ENCODE peak calls at places on chromosomes 7 and 10, in five cellular contexts. E, D, G, O and X are unnamed samples.

GRCh38 chr7:80078159-80078731 is 56.4 kb upstream of the GNAI1 start:
- DNase-seq in E (no peak), D (no peak), G (no peak), O (no peak), X (no peak)

GRCh38 chr7:124720195-124720594 is 45.4 kb downstream of the GPR37 start:
- DNase-seq in E (no peak), D (no peak), G (no peak), O (no peak), X (no peak)

GRCh38 chr10:13709931-13710690 is 123.3 kb downstream of the PRPF18 start:
- DNase-seq in E (no peak), D (no peak), G (no peak), O (no peak), X (no peak)

GRCh38 chr7:57403601-57404342 is 46.2 kb upstream of the ZNF716 start:
- DNase-seq in E (no peak), D (no peak), G (peak), O (no peak), X (no peak)

GRCh38 chr7:79149831-79150230 is 303.6 kb downstream of the MAGI2 start:
- DNase-seq in E (no peak), D (no peak), G (no peak), O (no peak), X (no peak)

GRCh38 chr10:91579351-91579985 is 53.4 kb downstream of the PPP1R3C start:
- DNase-seq in E (no peak), D (no peak), G (no peak), O (no peak), X (no peak)

GRCh38 chr10:78776746-78777145 is 292.0 kb upstream of the ZMIZ1 start:
- DNase-seq in E (no peak), D (no peak), G (no peak), O (no peak), X (peak)

GRCh38 chr10:73881221-73881919 is 7.0 kb upstream of the CAMK2G start:
- DNase-seq in E (no peak), D (no peak), G (no peak), O (no peak), X (no peak)

GRCh38 chr10:21843645-21844044 is 159.9 kb downstream of the DNAJC1 start:
- DNase-seq in E (no peak), D (no peak), G (no peak), O (no peak), X (no peak)

GRCh38 chr7:105678811-105679495 is 97.7 kb upstream of the EFCAB10 start:
- DNase-seq in E (no peak), D (no peak), G (peak), O (no peak), X (no peak)

GRCh38 chr7:82294258-82294855 is 149.2 kb downstream of the CACNA2D1 start:
- DNase-seq in E (no peak), D (no peak), G (no peak), O (no peak), X (no peak)

GRCh38 chr7:91832493-91833045 is 47.9 kb downstream of the MTERF1 start:
- DNase-seq in E (no peak), D (no peak), G (no peak), O (no peak), X (no peak)

GRCh38 chr7:144384555-144385245 is 18.8 kb downstream of the NOBOX start:
- DNase-seq in E (peak), D (no peak), G (no peak), O (no peak), X (peak)

GRCh38 chr7:38830826-38831225 is 78.2 kb downstream of the VPS41 start:
- DNase-seq in E (no peak), D (no peak), G (no peak), O (no peak), X (no peak)

GRCh38 chr7:116122972-116123595 is 87.3 kb upstream of the TES start:
- DNase-seq in E (peak), D (no peak), G (no peak), O (no peak), X (no peak)

GRCh38 chr7:138981332-138982203 is at the start of gene KIAA1549:
- DNase-seq in E (peak), D (peak), G (peak), O (peak), X (peak)

GRCh38 chr7:127620406-127621233 is 2.7 kb upstream of the PAX4 start:
- DNase-seq in E (no peak), D (no peak), G (no peak), O (no peak), X (no peak)

GRCh38 chr10:131746241-131746711 is 154.5 kb upstream of the PPP2R2D start:
- DNase-seq in E (no peak), D (no peak), G (peak), O (no peak), X (no peak)

GRCh38 chr10:86747796-86748581 is 8.4 kb upstream of the BMPR1A start:
- DNase-seq in E (no peak), D (no peak), G (no peak), O (no peak), X (no peak)